ENCODE peak calls at places on chromosomes 7 and 10, in eight cellular contexts. One of them, this sample, is unnamed.

GRCh38 chr10:130261766-130262165 is 125.6 kb downstream of the GLRX3 start:
- DNase-seq in suprapubic skin: no peak
- DNase-seq in WTC11: no peak
- DNase-seq in Calu3: no peak
- DNase-seq in cardiac muscle cell: no peak
- DNase-seq in cardiac fibroblast: no peak
- DNase-seq in body of pancreas: no peak
- DNase-seq in endothelial cell: no peak
- DNase-seq in this sample: no peak

GRCh38 chr7:3177271-3177670 is 123.8 kb upstream of the SDK1 start:
- DNase-seq in body of pancreas: no peak
- DNase-seq in Calu3: no peak
- DNase-seq in cardiac fibroblast: no peak
- DNase-seq in endothelial cell: no peak
- DNase-seq in suprapubic skin: no peak
- DNase-seq in cardiac muscle cell: no peak
- DNase-seq in WTC11: no peak
- DNase-seq in this sample: no peak

GRCh38 chr7:91517408-91517807 is 253.2 kb downstream of the FZD1 start:
- DNase-seq in WTC11: no peak
- DNase-seq in Calu3: no peak
- DNase-seq in endothelial cell: no peak
- DNase-seq in cardiac muscle cell: no peak
- DNase-seq in body of pancreas: no peak
- DNase-seq in suprapubic skin: no peak
- DNase-seq in cardiac fibroblast: no peak
- DNase-seq in this sample: no peak

GRCh38 chr10:23384364-23384763 is 39.8 kb upstream of the C10orf67 start:
- DNase-seq in cardiac fibroblast: no peak
- DNase-seq in cardiac muscle cell: peak; percentile 10
- DNase-seq in endothelial cell: no peak
- DNase-seq in WTC11: no peak
- DNase-seq in suprapubic skin: no peak
- DNase-seq in body of pancreas: no peak
- DNase-seq in Calu3: no peak
- DNase-seq in this sample: no peak

GRCh38 chr7:116322541-116322940 is 112.2 kb downstream of the TES start:
- DNase-seq in WTC11: no peak
- DNase-seq in body of pancreas: no peak
- DNase-seq in Calu3: no peak
- DNase-seq in cardiac fibroblast: no peak
- DNase-seq in endothelial cell: no peak
- DNase-seq in cardiac muscle cell: no peak
- DNase-seq in suprapubic skin: no peak
- DNase-seq in this sample: no peak

GRCh38 chr10:44703241-44704155 is 207.6 kb upstream of the TMEM72 start:
- DNase-seq in Calu3: no peak
- DNase-seq in cardiac fibroblast: peak; percentile 88
- DNase-seq in WTC11: no peak
- DNase-seq in body of pancreas: no peak
- DNase-seq in endothelial cell: no peak
- DNase-seq in suprapubic skin: no peak
- DNase-seq in cardiac muscle cell: peak; percentile 81
- DNase-seq in this sample: no peak

GRCh38 chr7:20102970-20103369 is 114.2 kb downstream of the MACC1 start:
- DNase-seq in suprapubic skin: no peak
- DNase-seq in cardiac muscle cell: no peak
- DNase-seq in body of pancreas: no peak
- DNase-seq in Calu3: no peak
- DNase-seq in cardiac fibroblast: no peak
- DNase-seq in WTC11: no peak
- DNase-seq in endothelial cell: no peak
- DNase-seq in this sample: no peak

GRCh38 chr10:60444494-60445064 is 54.9 kb upstream of the ANK3 start:
- DNase-seq in WTC11: no peak
- DNase-seq in endothelial cell: no peak
- DNase-seq in cardiac fibroblast: peak; percentile 71
- DNase-seq in body of pancreas: no peak
- DNase-seq in cardiac muscle cell: peak; percentile 67
- DNase-seq in Calu3: no peak
- DNase-seq in suprapubic skin: no peak
- DNase-seq in this sample: no peak

GRCh38 chr7:112059675-112060074 is 146.5 kb downstream of the DOCK4 start:
- DNase-seq in WTC11: no peak
- DNase-seq in cardiac muscle cell: no peak
- DNase-seq in Calu3: no peak
- DNase-seq in cardiac fibroblast: no peak
- DNase-seq in body of pancreas: no peak
- DNase-seq in endothelial cell: no peak
- DNase-seq in suprapubic skin: no peak
- DNase-seq in this sample: no peak

GRCh38 chr7:25619963-25620799 is 391.9 kb upstream of the NPVF start:
- DNase-seq in suprapubic skin: no peak
- DNase-seq in body of pancreas: peak; percentile 35
- DNase-seq in cardiac fibroblast: peak; percentile 49
- DNase-seq in endothelial cell: no peak
- DNase-seq in cardiac muscle cell: peak; percentile 79
- DNase-seq in WTC11: no peak
- DNase-seq in Calu3: no peak
- DNase-seq in this sample: peak; percentile 18

GRCh38 chr10:73233883-73234282 is 13.2 kb downstream of the DNAJC9 start:
- DNase-seq in body of pancreas: no peak
- DNase-seq in Calu3: no peak
- DNase-seq in endothelial cell: no peak
- DNase-seq in cardiac fibroblast: no peak
- DNase-seq in suprapubic skin: no peak
- DNase-seq in WTC11: no peak
- DNase-seq in cardiac muscle cell: no peak
- DNase-seq in this sample: no peak

GRCh38 chr10:73228247-73228646 is 18.8 kb downstream of the DNAJC9 start:
- DNase-seq in body of pancreas: no peak
- DNase-seq in suprapubic skin: no peak
- DNase-seq in Calu3: no peak
- DNase-seq in endothelial cell: no peak
- DNase-seq in cardiac fibroblast: peak; percentile 43
- DNase-seq in WTC11: no peak
- DNase-seq in cardiac muscle cell: peak; percentile 68
- DNase-seq in this sample: no peak

GRCh38 chr10:73229567-73229966 is 17.5 kb downstream of the DNAJC9 start:
- DNase-seq in endothelial cell: no peak
- DNase-seq in cardiac muscle cell: no peak
- DNase-seq in WTC11: no peak
- DNase-seq in suprapubic skin: no peak
- DNase-seq in cardiac fibroblast: no peak
- DNase-seq in Calu3: no peak
- DNase-seq in body of pancreas: no peak
- DNase-seq in this sample: no peak

GRCh38 chr10:73234695-73235094 is 12.4 kb downstream of the DNAJC9 start:
- DNase-seq in Calu3: no peak
- DNase-seq in cardiac muscle cell: no peak
- DNase-seq in WTC11: no peak
- DNase-seq in suprapubic skin: no peak
- DNase-seq in body of pancreas: no peak
- DNase-seq in endothelial cell: no peak
- DNase-seq in cardiac fibroblast: no peak
- DNase-seq in this sample: no peak

DNA sequence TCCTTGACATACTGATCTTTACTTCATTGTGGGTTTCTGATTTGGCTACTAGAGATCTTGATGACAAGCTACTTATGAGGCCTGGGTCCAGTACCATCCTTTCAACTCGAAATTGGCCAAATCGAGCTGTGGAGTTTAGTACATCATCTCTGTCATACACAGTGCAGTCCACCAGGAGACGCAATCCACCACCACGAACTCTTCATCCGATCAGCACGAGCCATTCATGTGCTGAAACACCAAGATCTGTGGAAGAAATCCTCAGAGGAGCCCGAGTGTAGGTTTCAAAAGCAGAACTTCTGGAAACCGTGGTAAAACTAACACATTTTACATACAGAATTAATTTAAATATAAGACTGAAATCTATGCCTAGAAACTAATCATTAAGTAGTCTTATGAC is 14.2 kb downstream of the DNAJC9 start:
- DNase-seq in Calu3: no peak
- DNase-seq in suprapubic skin: no peak
- DNase-seq in WTC11: peak; percentile 25
- DNase-seq in endothelial cell: peak; percentile 16
- DNase-seq in cardiac muscle cell: no peak
- DNase-seq in body of pancreas: no peak
- DNase-seq in cardiac fibroblast: no peak
- DNase-seq in this sample: peak; percentile 15
- TF ChIP-seq CTCF in Calu3: no peak
- TF ChIP-seq CTCF in suprapubic skin: no peak
- TF ChIP-seq CTCF in WTC11: peak; percentile 35
- TF ChIP-seq CTCF in endothelial cell: no peak
- TF ChIP-seq CTCF in cardiac muscle cell: no peak
- TF ChIP-seq CTCF in body of pancreas: no peak
- TF ChIP-seq CTCF in cardiac fibroblast: peak; percentile 24
- TF ChIP-seq CTCF in this sample: peak; percentile 23

DNA sequence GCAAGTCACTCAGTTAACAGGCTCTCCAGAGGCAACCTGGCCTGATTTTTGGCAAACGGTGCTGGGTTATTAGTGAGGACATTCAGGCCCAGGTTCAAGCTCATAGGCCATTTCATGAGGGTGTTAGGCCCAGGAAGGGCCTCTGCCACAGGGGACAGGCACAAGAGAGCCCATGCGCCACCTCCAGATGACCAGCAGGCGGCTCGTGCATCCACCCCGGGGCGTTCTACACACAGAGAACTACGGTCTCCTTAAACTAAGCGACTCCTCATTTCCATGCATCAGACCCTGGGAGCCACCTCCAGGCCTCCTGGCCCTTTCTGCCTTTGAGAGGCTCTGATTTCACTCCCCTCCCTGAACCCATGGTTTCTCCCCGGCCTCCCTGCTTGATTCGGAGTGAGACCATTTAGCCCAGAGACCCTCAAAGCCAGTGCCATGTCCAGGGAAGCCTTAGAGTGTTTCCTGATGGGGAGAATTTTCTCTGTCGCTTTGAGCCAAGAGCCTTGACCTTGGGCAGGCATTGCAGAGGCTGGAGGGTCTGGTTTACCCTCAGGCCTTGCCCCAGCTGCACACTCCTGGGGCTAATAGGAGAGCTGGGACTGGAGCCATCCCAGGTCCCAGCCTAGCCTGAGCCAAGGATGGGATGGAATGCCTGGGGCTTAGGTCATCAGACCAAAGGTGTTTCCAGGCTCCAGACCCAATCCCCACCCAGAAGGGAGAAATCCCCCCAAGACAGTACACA is 188.0 kb downstream of the GRID1 start:
- DNase-seq in WTC11: peak; percentile 82
- DNase-seq in endothelial cell: peak; percentile 61
- DNase-seq in Calu3: peak; percentile 49
- DNase-seq in body of pancreas: no peak
- DNase-seq in cardiac fibroblast: peak; percentile 3
- DNase-seq in cardiac muscle cell: peak; percentile 10
- DNase-seq in suprapubic skin: peak; percentile 36
- DNase-seq in this sample: peak; percentile 5
- TF ChIP-seq CTCF in WTC11: peak; percentile 64
- TF ChIP-seq CTCF in endothelial cell: peak; percentile 69
- TF ChIP-seq CTCF in Calu3: peak; percentile 29
- TF ChIP-seq CTCF in body of pancreas: no peak
- TF ChIP-seq CTCF in cardiac fibroblast: no peak
- TF ChIP-seq CTCF in cardiac muscle cell: peak; percentile 32
- TF ChIP-seq CTCF in suprapubic skin: no peak
- TF ChIP-seq CTCF in this sample: no peak

DNA sequence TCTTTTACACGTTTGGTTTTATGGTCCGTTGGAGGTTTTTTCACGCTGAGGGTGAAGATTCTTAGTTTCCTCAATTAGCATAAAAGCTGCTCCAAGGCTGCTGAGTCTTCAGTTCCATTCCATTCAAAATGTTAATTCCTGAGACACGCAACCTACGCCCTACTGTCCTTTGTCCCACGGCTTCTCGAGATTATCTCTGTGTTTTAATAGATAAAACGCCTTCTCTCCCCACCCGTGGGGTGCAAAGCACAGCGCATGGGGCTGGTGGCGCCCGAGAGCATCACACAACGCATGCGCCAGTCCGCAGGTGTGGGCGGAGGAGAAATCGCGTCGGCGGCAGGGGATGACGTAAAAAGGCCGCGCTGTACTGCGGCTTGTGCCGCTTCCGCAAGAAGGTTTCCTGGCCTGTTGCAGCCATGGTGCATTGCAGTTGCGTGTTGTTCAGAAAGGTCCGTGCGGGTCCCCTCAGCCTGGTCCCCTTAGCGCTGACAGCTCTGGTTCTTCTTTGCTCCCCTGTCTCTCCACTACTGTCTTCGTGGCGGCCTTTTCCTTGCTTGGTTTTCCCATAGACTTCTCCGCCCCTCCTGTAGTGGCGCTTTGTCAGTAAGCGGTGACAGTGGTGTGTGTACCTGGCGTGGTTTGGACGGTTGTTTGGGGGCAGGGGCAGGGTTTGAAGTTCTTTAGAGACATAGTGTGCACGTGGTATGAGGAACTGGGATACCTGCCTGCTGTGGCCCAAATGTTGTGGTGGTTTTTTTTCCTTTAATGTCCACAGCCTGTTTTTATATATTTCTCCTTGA is at the start of gene GTPBP10:
- DNase-seq in body of pancreas: peak; percentile 94
- DNase-seq in endothelial cell: peak; percentile 91
- DNase-seq in WTC11: peak; percentile 90
- DNase-seq in cardiac fibroblast: peak; percentile 97
- DNase-seq in suprapubic skin: peak; percentile 95
- DNase-seq in cardiac muscle cell: peak; percentile 98
- DNase-seq in Calu3: peak; percentile 87
- DNase-seq in this sample: peak; percentile 96
- TF ChIP-seq CTCF in body of pancreas: peak; percentile 92
- TF ChIP-seq CTCF in endothelial cell: no peak
- TF ChIP-seq CTCF in WTC11: peak; percentile 37
- TF ChIP-seq CTCF in cardiac fibroblast: peak; percentile 85
- TF ChIP-seq CTCF in suprapubic skin: peak; percentile 62
- TF ChIP-seq CTCF in cardiac muscle cell: peak; percentile 76
- TF ChIP-seq CTCF in Calu3: peak; percentile 32
- TF ChIP-seq CTCF in this sample: peak; percentile 68

GRCh38 chr10:24554036-24554435 is 169.7 kb downstream of the ARHGAP21 start:
- DNase-seq in endothelial cell: no peak
- DNase-seq in Calu3: no peak
- DNase-seq in suprapubic skin: no peak
- DNase-seq in body of pancreas: no peak
- DNase-seq in WTC11: no peak
- DNase-seq in cardiac fibroblast: no peak
- DNase-seq in cardiac muscle cell: no peak
- DNase-seq in this sample: no peak

GRCh38 chr10:24561453-24561852 is 162.2 kb downstream of the ARHGAP21 start:
- DNase-seq in cardiac fibroblast: no peak
- DNase-seq in endothelial cell: no peak
- DNase-seq in WTC11: no peak
- DNase-seq in suprapubic skin: no peak
- DNase-seq in body of pancreas: no peak
- DNase-seq in cardiac muscle cell: no peak
- DNase-seq in Calu3: no peak
- DNase-seq in this sample: no peak

GRCh38 chr10:24556137-24556536 is 167.6 kb downstream of the ARHGAP21 start:
- DNase-seq in endothelial cell: no peak
- DNase-seq in cardiac fibroblast: no peak
- DNase-seq in Calu3: no peak
- DNase-seq in WTC11: no peak
- DNase-seq in suprapubic skin: no peak
- DNase-seq in cardiac muscle cell: no peak
- DNase-seq in body of pancreas: no peak
- DNase-seq in this sample: no peak

GRCh38 chr10:24553051-24553612 is 170.6 kb downstream of the ARHGAP21 start:
- DNase-seq in Calu3: peak; percentile 56
- DNase-seq in endothelial cell: no peak
- DNase-seq in suprapubic skin: no peak
- DNase-seq in cardiac fibroblast: no peak
- DNase-seq in WTC11: no peak
- DNase-seq in cardiac muscle cell: no peak
- DNase-seq in body of pancreas: no peak
- DNase-seq in this sample: no peak

GRCh38 chr10:24556746-24557742 is 166.6 kb downstream of the ARHGAP21 start:
- DNase-seq in cardiac muscle cell: peak; percentile 85
- DNase-seq in Calu3: peak; percentile 52
- DNase-seq in WTC11: no peak
- DNase-seq in cardiac fibroblast: peak; percentile 84
- DNase-seq in suprapubic skin: no peak
- DNase-seq in endothelial cell: peak; percentile 36
- DNase-seq in body of pancreas: peak; percentile 53
- DNase-seq in this sample: peak; percentile 31
- TF ChIP-seq CTCF in cardiac muscle cell: peak; percentile 70
- TF ChIP-seq CTCF in Calu3: peak; percentile 64
- TF ChIP-seq CTCF in WTC11: peak; percentile 57
- TF ChIP-seq CTCF in cardiac fibroblast: peak; percentile 65
- TF ChIP-seq CTCF in suprapubic skin: peak; percentile 15
- TF ChIP-seq CTCF in endothelial cell: peak; percentile 75
- TF ChIP-seq CTCF in body of pancreas: peak; percentile 47
- TF ChIP-seq CTCF in this sample: peak; percentile 48